ENCODE peak calls at places on chromosomes 3 and 15, in eight cellular contexts. One of them, this sample, is unnamed.

GRCh38 chr3:114389156-114389555 is 95.3 kb downstream of the TIGIT start:
- DNase-seq in naive B cell: no peak
- DNase-seq in endodermal cell: no peak
- DNase-seq in NCI-H774: no peak
- DNase-seq in HAP-1: no peak
- DNase-seq in activated naive CD4-positive, alpha-beta T cell treated with anti-CD3 and anti-CD28 coated beads, Interleukin-2, amount 10 ng/mL, durations not matched to agents 7 days and 5 days: peak
- DNase-seq in A172: no peak
- DNase-seq in Caki2: no peak
- DNase-seq in this sample: no peak

GRCh38 chr3:177379045-177379444 is 181.8 kb upstream of the TBL1XR1 start:
- DNase-seq in naive B cell: no peak
- DNase-seq in endodermal cell: no peak
- DNase-seq in NCI-H774: no peak
- DNase-seq in HAP-1: no peak
- DNase-seq in activated naive CD4-positive, alpha-beta T cell treated with anti-CD3 and anti-CD28 coated beads, Interleukin-2, amount 10 ng/mL, durations not matched to agents 7 days and 5 days: no peak
- DNase-seq in A172: no peak
- DNase-seq in Caki2: no peak
- DNase-seq in this sample: no peak

GRCh38 chr3:187750041-187750512 is 4.8 kb upstream of the BCL6 start:
- DNase-seq in naive B cell: peak
- DNase-seq in endodermal cell: peak
- DNase-seq in NCI-H774: peak
- DNase-seq in HAP-1: no peak
- DNase-seq in activated naive CD4-positive, alpha-beta T cell treated with anti-CD3 and anti-CD28 coated beads, Interleukin-2, amount 10 ng/mL, durations not matched to agents 7 days and 5 days: no peak
- DNase-seq in A172: no peak
- DNase-seq in Caki2: peak
- DNase-seq in this sample: peak

GRCh38 chr3:141266797-141267555 is 35.4 kb downstream of the PXYLP1 start:
- DNase-seq in naive B cell: peak
- DNase-seq in endodermal cell: no peak
- DNase-seq in NCI-H774: no peak
- DNase-seq in HAP-1: no peak
- DNase-seq in activated naive CD4-positive, alpha-beta T cell treated with anti-CD3 and anti-CD28 coated beads, Interleukin-2, amount 10 ng/mL, durations not matched to agents 7 days and 5 days: peak
- DNase-seq in A172: no peak
- DNase-seq in Caki2: no peak
- DNase-seq in this sample: no peak

GRCh38 chr15:52392008-52392687 is 96.5 kb upstream of the MYO5C start:
- DNase-seq in naive B cell: no peak
- DNase-seq in endodermal cell: peak
- DNase-seq in NCI-H774: no peak
- DNase-seq in HAP-1: peak
- DNase-seq in activated naive CD4-positive, alpha-beta T cell treated with anti-CD3 and anti-CD28 coated beads, Interleukin-2, amount 10 ng/mL, durations not matched to agents 7 days and 5 days: no peak
- DNase-seq in A172: peak
- DNase-seq in Caki2: peak
- DNase-seq in this sample: no peak

GRCh38 chr3:32026583-32026982 is 45.0 kb downstream of the ZNF860 start:
- DNase-seq in naive B cell: peak
- DNase-seq in endodermal cell: no peak
- DNase-seq in NCI-H774: no peak
- DNase-seq in HAP-1: no peak
- DNase-seq in activated naive CD4-positive, alpha-beta T cell treated with anti-CD3 and anti-CD28 coated beads, Interleukin-2, amount 10 ng/mL, durations not matched to agents 7 days and 5 days: no peak
- DNase-seq in A172: no peak
- DNase-seq in Caki2: no peak
- DNase-seq in this sample: peak

GRCh38 chr3:118636841-118637240 is 397.8 kb downstream of the IGSF11 start:
- DNase-seq in naive B cell: no peak
- DNase-seq in endodermal cell: peak
- DNase-seq in NCI-H774: no peak
- DNase-seq in HAP-1: peak
- DNase-seq in activated naive CD4-positive, alpha-beta T cell treated with anti-CD3 and anti-CD28 coated beads, Interleukin-2, amount 10 ng/mL, durations not matched to agents 7 days and 5 days: no peak
- DNase-seq in A172: no peak
- DNase-seq in Caki2: no peak
- DNase-seq in this sample: peak

GRCh38 chr3:69306239-69307185 is 79.4 kb downstream of the FRMD4B start:
- DNase-seq in naive B cell: peak
- DNase-seq in endodermal cell: peak
- DNase-seq in NCI-H774: peak
- DNase-seq in HAP-1: peak
- DNase-seq in activated naive CD4-positive, alpha-beta T cell treated with anti-CD3 and anti-CD28 coated beads, Interleukin-2, amount 10 ng/mL, durations not matched to agents 7 days and 5 days: peak
- DNase-seq in A172: peak
- DNase-seq in Caki2: peak
- DNase-seq in this sample: peak

GRCh38 chr3:12224181-12225147 is 64.4 kb upstream of the PPARG start:
- DNase-seq in naive B cell: no peak
- DNase-seq in endodermal cell: peak
- DNase-seq in NCI-H774: no peak
- DNase-seq in HAP-1: no peak
- DNase-seq in activated naive CD4-positive, alpha-beta T cell treated with anti-CD3 and anti-CD28 coated beads, Interleukin-2, amount 10 ng/mL, durations not matched to agents 7 days and 5 days: no peak
- DNase-seq in A172: no peak
- DNase-seq in Caki2: no peak
- DNase-seq in this sample: no peak

GRCh38 chr3:175103298-175103697 is 244.2 kb downstream of the NAALADL2 start:
- DNase-seq in naive B cell: no peak
- DNase-seq in endodermal cell: no peak
- DNase-seq in NCI-H774: no peak
- DNase-seq in HAP-1: no peak
- DNase-seq in activated naive CD4-positive, alpha-beta T cell treated with anti-CD3 and anti-CD28 coated beads, Interleukin-2, amount 10 ng/mL, durations not matched to agents 7 days and 5 days: no peak
- DNase-seq in A172: no peak
- DNase-seq in Caki2: no peak
- DNase-seq in this sample: no peak

GRCh38 chr3:182000454-182000853 is 288.7 kb downstream of the SOX2 start:
- DNase-seq in naive B cell: no peak
- DNase-seq in endodermal cell: no peak
- DNase-seq in NCI-H774: no peak
- DNase-seq in HAP-1: no peak
- DNase-seq in activated naive CD4-positive, alpha-beta T cell treated with anti-CD3 and anti-CD28 coated beads, Interleukin-2, amount 10 ng/mL, durations not matched to agents 7 days and 5 days: no peak
- DNase-seq in A172: no peak
- DNase-seq in Caki2: no peak
- DNase-seq in this sample: no peak

GRCh38 chr3:184461219-184461618 is 81.4 kb downstream of the CHRD start:
- DNase-seq in naive B cell: no peak
- DNase-seq in endodermal cell: peak
- DNase-seq in NCI-H774: no peak
- DNase-seq in HAP-1: no peak
- DNase-seq in activated naive CD4-positive, alpha-beta T cell treated with anti-CD3 and anti-CD28 coated beads, Interleukin-2, amount 10 ng/mL, durations not matched to agents 7 days and 5 days: no peak
- DNase-seq in A172: no peak
- DNase-seq in Caki2: no peak
- DNase-seq in this sample: no peak

GRCh38 chr3:78919021-78919755 is 848.6 kb downstream of the ROBO1 start:
- DNase-seq in naive B cell: no peak
- DNase-seq in endodermal cell: no peak
- DNase-seq in NCI-H774: no peak
- DNase-seq in HAP-1: no peak
- DNase-seq in activated naive CD4-positive, alpha-beta T cell treated with anti-CD3 and anti-CD28 coated beads, Interleukin-2, amount 10 ng/mL, durations not matched to agents 7 days and 5 days: no peak
- DNase-seq in A172: peak
- DNase-seq in Caki2: no peak
- DNase-seq in this sample: no peak

GRCh38 chr3:46501702-46502101 is 3.9 kb downstream of the RTP3 start:
- DNase-seq in naive B cell: no peak
- DNase-seq in endodermal cell: no peak
- DNase-seq in NCI-H774: no peak
- DNase-seq in HAP-1: no peak
- DNase-seq in activated naive CD4-positive, alpha-beta T cell treated with anti-CD3 and anti-CD28 coated beads, Interleukin-2, amount 10 ng/mL, durations not matched to agents 7 days and 5 days: no peak
- DNase-seq in A172: no peak
- DNase-seq in Caki2: no peak
- DNase-seq in this sample: no peak

GRCh38 chr3:94412966-94413720 is 350.3 kb downstream of the NSUN3 start:
- DNase-seq in naive B cell: no peak
- DNase-seq in endodermal cell: peak
- DNase-seq in NCI-H774: no peak
- DNase-seq in HAP-1: peak
- DNase-seq in activated naive CD4-positive, alpha-beta T cell treated with anti-CD3 and anti-CD28 coated beads, Interleukin-2, amount 10 ng/mL, durations not matched to agents 7 days and 5 days: no peak
- DNase-seq in A172: peak
- DNase-seq in Caki2: no peak
- DNase-seq in this sample: no peak

GRCh38 chr3:11001020-11001657 is 8.6 kb downstream of the SLC6A1 start:
- DNase-seq in naive B cell: no peak
- DNase-seq in endodermal cell: no peak
- DNase-seq in NCI-H774: no peak
- DNase-seq in HAP-1: peak
- DNase-seq in activated naive CD4-positive, alpha-beta T cell treated with anti-CD3 and anti-CD28 coated beads, Interleukin-2, amount 10 ng/mL, durations not matched to agents 7 days and 5 days: no peak
- DNase-seq in A172: no peak
- DNase-seq in Caki2: no peak
- DNase-seq in this sample: no peak

GRCh38 chr3:123372789-123373534 is 75.9 kb downstream of the ADCY5 start:
- DNase-seq in naive B cell: no peak
- DNase-seq in endodermal cell: peak
- DNase-seq in NCI-H774: no peak
- DNase-seq in HAP-1: no peak
- DNase-seq in activated naive CD4-positive, alpha-beta T cell treated with anti-CD3 and anti-CD28 coated beads, Interleukin-2, amount 10 ng/mL, durations not matched to agents 7 days and 5 days: no peak
- DNase-seq in A172: no peak
- DNase-seq in Caki2: no peak
- DNase-seq in this sample: no peak

GRCh38 chr3:84772841-84773240 is 185.9 kb upstream of the CADM2 start:
- DNase-seq in naive B cell: no peak
- DNase-seq in endodermal cell: no peak
- DNase-seq in NCI-H774: no peak
- DNase-seq in HAP-1: no peak
- DNase-seq in activated naive CD4-positive, alpha-beta T cell treated with anti-CD3 and anti-CD28 coated beads, Interleukin-2, amount 10 ng/mL, durations not matched to agents 7 days and 5 days: no peak
- DNase-seq in A172: peak
- DNase-seq in Caki2: no peak
- DNase-seq in this sample: no peak

GRCh38 chr3:46168583-46168982 is 39.5 kb downstream of the CCR1 start:
- DNase-seq in naive B cell: no peak
- DNase-seq in endodermal cell: no peak
- DNase-seq in NCI-H774: no peak
- DNase-seq in HAP-1: no peak
- DNase-seq in activated naive CD4-positive, alpha-beta T cell treated with anti-CD3 and anti-CD28 coated beads, Interleukin-2, amount 10 ng/mL, durations not matched to agents 7 days and 5 days: no peak
- DNase-seq in A172: no peak
- DNase-seq in Caki2: no peak
- DNase-seq in this sample: no peak

GRCh38 chr3:52529376-52530333 is 4.0 kb downstream of the NT5DC2 start:
- DNase-seq in naive B cell: no peak
- DNase-seq in endodermal cell: peak
- DNase-seq in NCI-H774: no peak
- DNase-seq in HAP-1: no peak
- DNase-seq in activated naive CD4-positive, alpha-beta T cell treated with anti-CD3 and anti-CD28 coated beads, Interleukin-2, amount 10 ng/mL, durations not matched to agents 7 days and 5 days: peak
- DNase-seq in A172: no peak
- DNase-seq in Caki2: no peak
- DNase-seq in this sample: no peak

GRCh38 chr3:99855900-99856299 is 38.2 kb downstream of the CMSS1 start:
- DNase-seq in naive B cell: no peak
- DNase-seq in endodermal cell: no peak
- DNase-seq in NCI-H774: no peak
- DNase-seq in HAP-1: no peak
- DNase-seq in activated naive CD4-positive, alpha-beta T cell treated with anti-CD3 and anti-CD28 coated beads, Interleukin-2, amount 10 ng/mL, durations not matched to agents 7 days and 5 days: no peak
- DNase-seq in A172: no peak
- DNase-seq in Caki2: no peak
- DNase-seq in this sample: no peak

This sample was measured in Karpas-422.